ENCODE peak calls at places on chromosome 5, in ten cellular contexts. P, O, Z, E, R, M, F, C, D and B are unnamed samples.

GRCh38 chr5:112388010-112388553 is 31.0 kb downstream of the EPB41L4A start:
- DNase-seq in P (no peak), O (no peak), Z (no peak), E (no peak), R (no peak), M (no peak), F (no peak), C (no peak), D (no peak), B (no peak)

GRCh38 chr5:92559743-92560142 is 1021.3 kb downstream of the NR2F1-AS1 start:
- DNase-seq in P (peak), O (no peak), Z (no peak), E (peak), R (peak), M (no peak), F (no peak), C (no peak), D (no peak), B (peak)

GRCh38 chr5:141869514-141869913 is 8.7 kb downstream of the PCDH1 start:
- DNase-seq in P (no peak), O (no peak), Z (no peak), E (peak), R (peak), M (no peak), F (no peak), C (peak), D (peak), B (no peak)

GRCh38 chr5:3526551-3527185 is 69.0 kb upstream of the IRX1 start:
- DNase-seq in P (no peak), O (no peak), Z (no peak), E (no peak), R (no peak), M (no peak), F (no peak), C (no peak), D (no peak), B (no peak)

GRCh38 chr5:26009742-26010141 is 1028.6 kb downstream of the CDH9 start:
- DNase-seq in P (no peak), O (no peak), Z (no peak), E (peak), R (no peak), M (no peak), F (no peak), C (no peak), D (no peak), B (no peak)

GRCh38 chr5:36389245-36389644 is 87.5 kb upstream of the RANBP3L start:
- DNase-seq in P (peak), O (no peak), Z (no peak), E (no peak), R (no peak), M (peak), F (no peak), C (no peak), D (no peak), B (no peak)

GRCh38 chr5:10521466-10522223 is 42.2 kb upstream of the ANKRD33B start:
- DNase-seq in P (no peak), O (no peak), Z (no peak), E (peak), R (no peak), M (no peak), F (no peak), C (no peak), D (no peak), B (no peak)

GRCh38 chr5:88203977-88204735 is 64.5 kb downstream of the TMEM161B start:
- DNase-seq in P (peak), O (no peak), Z (no peak), E (no peak), R (no peak), M (no peak), F (no peak), C (no peak), D (no peak), B (peak)

GRCh38 chr5:94777163-94777885 is 158.9 kb downstream of the SLF1 start:
- DNase-seq in P (no peak), O (no peak), Z (peak), E (no peak), R (no peak), M (no peak), F (no peak), C (no peak), D (no peak), B (no peak)

GRCh38 chr5:83608122-83608521 is 112.5 kb downstream of the HAPLN1 start:
- DNase-seq in P (peak), O (peak), Z (peak), E (peak), R (peak), M (peak), F (no peak), C (peak), D (peak), B (peak)

GRCh38 chr5:112691758-112692157 is 45.9 kb upstream of the APC start:
- DNase-seq in P (peak), O (no peak), Z (peak), E (peak), R (no peak), M (peak), F (no peak), C (peak), D (no peak), B (peak)

GRCh38 chr5:97425511-97425910 is 242.5 kb upstream of the RIOK2 start:
- DNase-seq in P (peak), O (no peak), Z (no peak), E (peak), R (peak), M (peak), F (no peak), C (no peak), D (no peak), B (peak)

DNA sequence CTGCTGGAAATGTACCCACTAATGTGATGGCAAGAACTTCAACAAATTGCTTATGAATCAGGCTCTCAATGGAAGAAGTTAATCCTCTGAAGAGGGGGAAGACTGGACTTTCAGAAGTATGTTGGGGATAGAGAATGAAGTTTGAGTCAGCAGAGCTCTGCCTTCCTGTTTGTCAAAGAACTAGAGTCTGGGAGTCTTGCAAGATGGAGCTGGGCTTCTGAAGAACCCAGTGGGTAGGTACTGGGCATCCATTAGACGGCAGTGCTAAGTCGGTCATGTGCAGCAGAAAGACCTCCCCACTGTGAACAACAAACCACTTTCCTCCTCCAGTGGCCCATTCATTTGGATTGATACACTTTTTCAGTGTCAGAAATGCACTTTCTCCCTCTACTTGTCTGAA is 34.6 kb downstream of the OTULIN start:
- DNase-seq in P (no peak), O (no peak), Z (no peak), E (no peak), R (no peak), M (no peak), F (no peak), C (no peak), D (no peak), B (no peak)
- TF ChIP-seq CTCF in P (no peak), O (no peak), Z (no peak), E (no peak), R (no peak), M (no peak), F (no peak), C (no peak), D (no peak), B (no peak)

GRCh38 chr5:139670369-139671095 is 22.4 kb downstream of the CXXC5 start:
- DNase-seq in P (no peak), O (no peak), Z (peak), E (no peak), R (no peak), M (no peak), F (no peak), C (no peak), D (no peak), B (no peak)
- TF ChIP-seq CTCF in P (peak), O (no peak), Z (peak), E (peak), R (no peak), M (peak), F (no peak), C (no peak), D (peak), B (peak)

DNA sequence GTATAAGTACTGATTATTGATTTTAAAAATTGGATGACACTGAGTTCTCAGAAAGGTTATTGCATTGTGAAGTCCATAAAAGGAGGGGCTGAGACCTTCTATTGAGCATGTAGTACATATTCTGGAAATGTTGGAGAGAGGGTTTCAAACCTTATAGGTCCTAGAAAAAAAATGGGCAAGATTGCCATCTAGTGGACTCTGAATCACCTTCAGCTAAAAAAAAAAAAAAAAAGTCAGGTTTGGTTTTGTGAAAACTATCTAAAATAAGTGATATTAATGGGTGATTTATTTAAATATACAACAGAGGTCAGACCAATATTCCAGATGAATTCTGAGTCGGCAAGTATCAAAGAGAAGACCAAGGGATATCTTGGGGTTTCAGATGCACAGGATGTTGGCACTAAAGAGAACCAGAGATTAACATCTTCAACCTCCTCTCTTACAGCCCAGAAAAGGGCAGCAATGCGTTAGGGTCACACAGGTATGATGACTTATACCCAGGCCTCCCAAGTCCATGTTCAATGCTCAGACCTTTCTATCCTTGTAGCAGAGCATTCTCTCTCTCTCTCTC is 109.8 kb upstream of the NMUR2 start:
- DNase-seq in P (peak), O (no peak), Z (peak), E (no peak), R (peak), M (peak), F (no peak), C (no peak), D (no peak), B (no peak)
- TF ChIP-seq CTCF in P (peak), O (no peak), Z (peak), E (peak), R (peak), M (peak), F (peak), C (peak), D (peak), B (peak)

GRCh38 chr5:153711755-153712154 is 221.3 kb downstream of the GRIA1 start:
- DNase-seq in P (peak), O (no peak), Z (no peak), E (no peak), R (peak), M (peak), F (no peak), C (no peak), D (no peak), B (no peak)
- TF ChIP-seq CTCF in P (peak), O (no peak), Z (peak), E (peak), R (no peak), M (peak), F (no peak), C (no peak), D (no peak), B (peak)